ENCODE peak calls at places on chromosomes 16 and 17, in seven cellular contexts. W is effector memory CD8-positive, alpha-beta T cell; B is activated CD8-positive, alpha-beta T cell treated with anti-CD3 and anti-CD28 coated beads, Interleukin-2, amount 10 ng/mL, durations not matched to agents 7 days and 5 days; K is adipocyte; D is NCI-H2171 treated with DMSO at 0.1 percent for 48 hours; C is NCI-H524; V is mesenteric fat pad. S is an unnamed sample.

GRCh38 chr17:79136596-79136995 is 62.0 kb downstream of the ENGASE start:
- DNase-seq in C (no peak), W (no peak), K (no peak), B (no peak), D (no peak), V (no peak), S (no peak)

GRCh38 chr17:15263680-15264079 is 1.4 kb downstream of the PMP22 start:
- DNase-seq in C (no peak), W (no peak), D (no peak), V (no peak), B (no peak), K (no peak), S (no peak)

GRCh38 chr17:82788206-82789001 is 36.5 kb downstream of the TBCD start:
- DNase-seq in C (no peak), K (no peak), D (no peak), W (no peak), V (no peak), B (no peak), S (no peak)

GRCh38 chr17:77877019-77877418 is 81.5 kb upstream of the TNRC6C start:
- DNase-seq in C (no peak), K (no peak), W (no peak), B (no peak), V (no peak), D (no peak), S (no peak)

GRCh38 chr17:75325827-75326586 is 36.8 kb upstream of the SLC25A19 start:
- DNase-seq in V (no peak), K (peak; percentile 37), C (peak; percentile 50), W (no peak), B (no peak), D (peak; percentile 79), S (peak; percentile 32)

GRCh38 chr16:19108409-19109287 is 5.1 kb upstream of the ITPRIPL2 start:
- DNase-seq in D (no peak), W (no peak), K (no peak), B (no peak), V (no peak), C (no peak), S (no peak)

GRCh38 chr16:56600398-56600999 is 7.9 kb upstream of the MT2A start:
- DNase-seq in C (peak; percentile 31), V (peak; percentile 47), B (peak; percentile 60), D (peak; percentile 28), W (peak; percentile 52), K (peak; percentile 83), S (peak; percentile 86)

GRCh38 chr17:17191346-17191792 is 14.8 kb downstream of the PLD6 start:
- DNase-seq in D (no peak), V (no peak), W (no peak), K (peak; percentile 55), B (no peak), C (no peak), S (no peak)

GRCh38 chr17:41594363-41594915 is 7.7 kb upstream of the KRT14 start:
- DNase-seq in C (no peak), V (no peak), D (no peak), K (no peak), B (no peak), W (no peak), S (no peak)

GRCh38 chr16:54080524-54081008 is 206.0 kb downstream of the IRX3 start:
- DNase-seq in D (no peak), C (no peak), B (no peak), K (peak; percentile 90), W (no peak), V (no peak), S (no peak)

GRCh38 chr16:9154576-9155410 is 63.3 kb downstream of the HAPSTR1 start:
- DNase-seq in K (no peak), V (no peak), C (no peak), W (no peak), D (no peak), B (no peak), S (peak; percentile 70)

GRCh38 chr16:24035127-24035842 is 199.5 kb downstream of the PRKCB start:
- DNase-seq in K (no peak), B (peak; percentile 75), C (no peak), D (no peak), W (peak; percentile 39), V (no peak), S (no peak)

GRCh38 chr16:56041556-56042140 is 149.6 kb upstream of the GNAO1 start:
- DNase-seq in V (no peak), W (peak; percentile 27), C (peak; percentile 8), B (peak; percentile 41), D (peak; percentile 50), K (peak; percentile 2), S (peak; percentile 13)

GRCh38 chr17:54860617-54861468 is 39.8 kb upstream of the TOM1L1 start:
- DNase-seq in B (no peak), V (no peak), K (no peak), W (no peak), D (no peak), C (no peak), S (no peak)

GRCh38 chr17:79223953-79224352 is 149.3 kb downstream of the ENGASE start:
- DNase-seq in W (no peak), D (peak; percentile 10), K (no peak), C (peak; percentile 80), V (no peak), B (no peak), S (no peak)

GRCh38 chr16:79887541-79888540 is 287.3 kb upstream of the MAF start:
- DNase-seq in D (no peak), B (no peak), V (no peak), K (no peak), C (no peak), W (no peak), S (no peak)

GRCh38 chr16:11684231-11685025 is 16.2 kb downstream of the SNN start:
- DNase-seq in V (peak; percentile 43), W (no peak), D (no peak), B (no peak), K (no peak), C (no peak), S (no peak)

GRCh38 chr16:66240088-66240487 is 126.4 kb upstream of the CDH5 start:
- DNase-seq in D (no peak), V (peak; percentile 59), C (no peak), W (no peak), B (no peak), K (no peak), S (no peak)

GRCh38 chr17:55758171-55758570 is 7.3 kb downstream of the PCTP start:
- DNase-seq in V (no peak), C (no peak), B (no peak), D (no peak), K (no peak), W (no peak), S (no peak)

GRCh38 chr17:82932146-82933005 is 92.6 kb upstream of the ZNF750 start:
- DNase-seq in B (no peak), C (no peak), V (peak; percentile 65), W (no peak), K (peak; percentile 50), D (no peak), S (no peak)

GRCh38 chr17:28724500-28725165 is 1.4 kb downstream of the TLCD1 start:
- DNase-seq in C (peak; percentile 63), K (no peak), B (no peak), V (no peak), W (no peak), D (peak; percentile 31), S (no peak)

GRCh38 chr17:2062571-2063183 is 7.8 kb downstream of the HIC1 start:
- DNase-seq in K (no peak), B (no peak), V (no peak), C (no peak), D (no peak), W (no peak), S (no peak)

GRCh38 chr16:70612931-70613330 is 33.4 kb upstream of the IL34 start:
- DNase-seq in D (no peak), V (no peak), K (no peak), B (no peak), W (no peak), C (no peak), S (no peak)

GRCh38 chr17:15398736-15399331 is 57.4 kb upstream of the TEKT3 start:
- DNase-seq in B (no peak), K (peak; percentile 38), V (no peak), C (no peak), D (no peak), W (no peak), S (peak; percentile 40)

GRCh38 chr17:8753976-8754440 is 4.3 kb downstream of the SPDYE4 start:
- DNase-seq in W (no peak), C (no peak), V (no peak), K (peak; percentile 31), D (peak; percentile 2), B (no peak), S (no peak)

GRCh38 chr17:77476006-77476405 is 335.2 kb downstream of the SEC14L1 start:
- DNase-seq in K (no peak), W (no peak), D (no peak), C (no peak), V (no peak), B (no peak), S (no peak)